ENCODE peak calls at places on chromosomes 11 and 22, in five cellular contexts. V, J, W, G and I are unnamed samples.

GRCh38 chr11:93939084-93939780 is 81.9 kb upstream of the HEPHL1 start:
- DNase-seq in V (no peak), J (peak; percentile 53), W (no peak), G (no peak), I (no peak)

GRCh38 chr11:79253280-79253679 is 187.6 kb downstream of the TENM4 start:
- DNase-seq in V (no peak), J (no peak), W (no peak), G (no peak), I (no peak)

GRCh38 chr11:102171101-102171500 is 60.9 kb downstream of the YAP1 start:
- DNase-seq in V (no peak), J (peak; percentile 98), W (no peak), G (no peak), I (peak; percentile 63)

GRCh38 chr22:21587803-21588611 is 20.5 kb downstream of the UBE2L3 start:
- DNase-seq in V (no peak), J (no peak), W (no peak), G (no peak), I (no peak)

GRCh38 chr22:36156515-36157419 is 3.8 kb downstream of the APOL3 start:
- DNase-seq in V (peak; percentile 79), J (peak; percentile 61), W (no peak), G (peak; percentile 44), I (no peak)

GRCh38 chr11:111745719-111746504 is 20.3 kb downstream of the PPP2R1B start:
- DNase-seq in V (no peak), J (no peak), W (no peak), G (no peak), I (no peak)

GRCh38 chr11:18364495-18365047 is 29.8 kb upstream of the LDHA start:
- DNase-seq in V (no peak), J (no peak), W (no peak), G (no peak), I (no peak)

GRCh38 chr11:16881074-16881709 is 133.0 kb downstream of the PLEKHA7 start:
- DNase-seq in V (no peak), J (no peak), W (no peak), G (no peak), I (no peak)

GRCh38 chr11:80987161-80987560 is 1546.3 kb upstream of the TENM4 start:
- DNase-seq in V (no peak), J (no peak), W (no peak), G (no peak), I (no peak)

GRCh38 chr11:61749607-61750217 is 2.7 kb upstream of the MYRF start:
- DNase-seq in V (no peak), J (no peak), W (no peak), G (no peak), I (no peak)

GRCh38 chr11:74941492-74941891 is 7.4 kb downstream of the XRRA1 start:
- DNase-seq in V (no peak), J (no peak), W (no peak), G (no peak), I (no peak)

GRCh38 chr22:17824452-17824851 is 50.2 kb upstream of the BID start:
- DNase-seq in V (no peak), J (no peak), W (no peak), G (no peak), I (no peak)